ENCODE peak calls at places on chromosomes 2 and 18, in four cellular contexts. One of them, this sample, is unnamed.

GRCh38 chr18:7601249-7601620 is 34.1 kb downstream of the PTPRM start:
- DNase-seq in RPMI8226: peak; percentile 67
- DNase-seq in NCI-H2081: no peak
- DNase-seq in NCI-H1092 treated with DMSO at 0.1 percent for 48 hours: no peak
- DNase-seq in this sample: no peak

GRCh38 chr2:231554748-231555545 is 24.7 kb upstream of the NMUR1 start:
- DNase-seq in RPMI8226: no peak
- DNase-seq in NCI-H2081: no peak
- DNase-seq in NCI-H1092 treated with DMSO at 0.1 percent for 48 hours: no peak
- DNase-seq in this sample: no peak

GRCh38 chr2:127721978-127722355 is 20.7 kb downstream of the SFT2D3 start:
- DNase-seq in RPMI8226: no peak
- DNase-seq in NCI-H2081: no peak
- DNase-seq in NCI-H1092 treated with DMSO at 0.1 percent for 48 hours: no peak
- DNase-seq in this sample: no peak

GRCh38 chr18:26436176-26437031 is 111.9 kb downstream of the KCTD1 start:
- DNase-seq in RPMI8226: no peak
- DNase-seq in NCI-H2081: no peak
- DNase-seq in NCI-H1092 treated with DMSO at 0.1 percent for 48 hours: no peak
- DNase-seq in this sample: no peak

GRCh38 chr2:201854841-201855240 is 48.5 kb downstream of the CDK15 start:
- DNase-seq in RPMI8226: no peak
- DNase-seq in NCI-H2081: no peak
- DNase-seq in NCI-H1092 treated with DMSO at 0.1 percent for 48 hours: no peak
- DNase-seq in this sample: no peak

GRCh38 chr2:128404709-128405466 is 86.2 kb upstream of the HS6ST1 start:
- DNase-seq in RPMI8226: no peak
- DNase-seq in NCI-H2081: no peak
- DNase-seq in NCI-H1092 treated with DMSO at 0.1 percent for 48 hours: no peak
- DNase-seq in this sample: no peak

GRCh38 chr18:69759046-69759445 is 188.6 kb downstream of the CD226 start:
- DNase-seq in RPMI8226: no peak
- DNase-seq in NCI-H2081: no peak
- DNase-seq in NCI-H1092 treated with DMSO at 0.1 percent for 48 hours: no peak
- DNase-seq in this sample: no peak

GRCh38 chr2:8319219-8319618 is 362.6 kb upstream of the ID2 start:
- DNase-seq in RPMI8226: no peak
- DNase-seq in NCI-H2081: no peak
- DNase-seq in NCI-H1092 treated with DMSO at 0.1 percent for 48 hours: no peak
- DNase-seq in this sample: no peak

GRCh38 chr2:162123806-162124758 is 28.0 kb downstream of the GCG start:
- DNase-seq in RPMI8226: peak; percentile 72
- DNase-seq in NCI-H2081: peak; percentile 79
- DNase-seq in NCI-H1092 treated with DMSO at 0.1 percent for 48 hours: peak; percentile 53
- DNase-seq in this sample: no peak

GRCh38 chr2:149065236-149065635 is 26.7 kb downstream of the LYPD6B start:
- DNase-seq in RPMI8226: no peak
- DNase-seq in NCI-H2081: no peak
- DNase-seq in NCI-H1092 treated with DMSO at 0.1 percent for 48 hours: no peak
- DNase-seq in this sample: no peak

GRCh38 chr2:54336136-54336976 is 80.3 kb upstream of the TSPYL6 start:
- DNase-seq in RPMI8226: no peak
- DNase-seq in NCI-H2081: no peak
- DNase-seq in NCI-H1092 treated with DMSO at 0.1 percent for 48 hours: no peak
- DNase-seq in this sample: no peak

GRCh38 chr2:230796280-230796862 is 68.4 kb upstream of the ITM2C start:
- DNase-seq in RPMI8226: no peak
- DNase-seq in NCI-H2081: no peak
- DNase-seq in NCI-H1092 treated with DMSO at 0.1 percent for 48 hours: no peak
- DNase-seq in this sample: no peak

GRCh38 chr2:219280682-219281081 is 1.5 kb downstream of the DNAJB2 start:
- DNase-seq in RPMI8226: no peak
- DNase-seq in NCI-H2081: no peak
- DNase-seq in NCI-H1092 treated with DMSO at 0.1 percent for 48 hours: no peak
- DNase-seq in this sample: no peak

GRCh38 chr2:3595409-3595808 is 497 bp downstream of the COLEC11 start:
- DNase-seq in RPMI8226: no peak
- DNase-seq in NCI-H2081: no peak
- DNase-seq in NCI-H1092 treated with DMSO at 0.1 percent for 48 hours: no peak
- DNase-seq in this sample: no peak

GRCh38 chr2:102027036-102027702 is 35.4 kb downstream of the IL1R2 start:
- DNase-seq in RPMI8226: no peak
- DNase-seq in NCI-H2081: no peak
- DNase-seq in NCI-H1092 treated with DMSO at 0.1 percent for 48 hours: no peak
- DNase-seq in this sample: no peak

GRCh38 chr2:109680523-109681297 is 66.5 kb downstream of the SOWAHC start:
- DNase-seq in RPMI8226: no peak
- DNase-seq in NCI-H2081: no peak
- DNase-seq in NCI-H1092 treated with DMSO at 0.1 percent for 48 hours: no peak
- DNase-seq in this sample: no peak